ENCODE peak calls at places on chromosomes 1 and 21, in nine cellular contexts. Z is Peyer's patch, D is A549, F is uterus, O is body of pancreas, H is gastrocnemius medialis, A is prostate gland, P is stomach, J is transverse colon. Y is an unnamed sample.

GRCh38 chr1:19062258-19063029 is 106.0 kb upstream of the IFFO2 start:
- DNase-seq in Z (no peak), D (no peak), F (no peak), O (no peak), H (no peak), A (no peak), P (no peak), J (no peak), Y (no peak)

GRCh38 chr21:34845521-34846213 is 176.9 kb downstream of the CLIC6 start:
- DNase-seq in Z (no peak), D (no peak), F (no peak), O (no peak), H (peak; percentile 26), A (peak; percentile 80), P (peak; percentile 82), J (peak; percentile 53), Y (no peak)

GRCh38 chr1:27144349-27144748 is 10.6 kb downstream of the SLC9A1 start:
- DNase-seq in Z (peak; percentile 71), D (no peak), F (no peak), O (peak; percentile 63), H (no peak), A (peak; percentile 69), P (peak; percentile 79), J (peak; percentile 76), Y (no peak)

GRCh38 chr1:91693542-91693941 is 192.4 kb downstream of the TGFBR3 start:
- DNase-seq in Z (no peak), D (no peak), F (no peak), O (peak; percentile 86), H (peak; percentile 60), A (no peak), P (peak; percentile 51), J (no peak), Y (no peak)

GRCh38 chr1:246302671-246303317 is 204.3 kb downstream of the SMYD3 start:
- DNase-seq in Z (no peak), D (no peak), F (no peak), O (no peak), H (no peak), A (no peak), P (no peak), J (no peak), Y (no peak)

GRCh38 chr1:220876511-220877347 is 2.5 kb upstream of the HLX start:
- DNase-seq in Z (no peak), D (no peak), F (no peak), O (no peak), H (no peak), A (no peak), P (no peak), J (no peak), Y (peak; percentile 63)

GRCh38 chr21:31352841-31353240 is 8.8 kb upstream of the TIAM1 start:
- DNase-seq in Z (no peak), D (no peak), F (no peak), O (no peak), H (no peak), A (no peak), P (no peak), J (no peak), Y (no peak)

GRCh38 chr1:209427277-209427676 is 156.2 kb upstream of the CAMK1G start:
- DNase-seq in Z (no peak), D (no peak), F (no peak), O (no peak), H (no peak), A (no peak), P (no peak), J (no peak), Y (no peak)

GRCh38 chr1:183218981-183219621 is 33.0 kb downstream of the LAMC2 start:
- DNase-seq in Z (no peak), D (no peak), F (peak; percentile 46), O (no peak), H (no peak), A (peak; percentile 78), P (peak; percentile 39), J (peak; percentile 32), Y (no peak)

GRCh38 chr1:232421143-232421796 is 208.7 kb downstream of the SIPA1L2 start:
- DNase-seq in Z (no peak), D (no peak), F (no peak), O (no peak), H (no peak), A (peak; percentile 23), P (no peak), J (no peak), Y (no peak)

GRCh38 chr1:47627016-47627415 is 189.2 kb downstream of the FOXD2 start:
- DNase-seq in Z (no peak), D (no peak), F (no peak), O (no peak), H (no peak), A (no peak), P (peak; percentile 9), J (no peak), Y (no peak)

GRCh38 chr21:45986316-45987051 is 4.9 kb downstream of the COL6A1 start:
- DNase-seq in Z (no peak), D (no peak), F (no peak), O (no peak), H (no peak), A (no peak), P (no peak), J (peak; percentile 7), Y (peak; percentile 19)

GRCh38 chr1:86502721-86503430 is 34.1 kb downstream of the CLCA1 start:
- DNase-seq in Z (peak; percentile 84), D (no peak), F (peak; percentile 63), O (peak; percentile 26), H (no peak), A (peak; percentile 60), P (no peak), J (peak; percentile 65), Y (no peak)

GRCh38 chr1:21268281-21269239 is 21.7 kb downstream of the ECE1 start:
- DNase-seq in Z (no peak), D (no peak), F (no peak), O (peak; percentile 79), H (no peak), A (no peak), P (peak; percentile 76), J (peak; percentile 60), Y (peak; percentile 76)

GRCh38 chr1:64933296-64934070 is 32.9 kb downstream of the JAK1 start:
- DNase-seq in Z (no peak), D (peak; percentile 60), F (peak; percentile 35), O (no peak), H (peak; percentile 48), A (no peak), P (no peak), J (no peak), Y (peak; percentile 55)

DNA sequence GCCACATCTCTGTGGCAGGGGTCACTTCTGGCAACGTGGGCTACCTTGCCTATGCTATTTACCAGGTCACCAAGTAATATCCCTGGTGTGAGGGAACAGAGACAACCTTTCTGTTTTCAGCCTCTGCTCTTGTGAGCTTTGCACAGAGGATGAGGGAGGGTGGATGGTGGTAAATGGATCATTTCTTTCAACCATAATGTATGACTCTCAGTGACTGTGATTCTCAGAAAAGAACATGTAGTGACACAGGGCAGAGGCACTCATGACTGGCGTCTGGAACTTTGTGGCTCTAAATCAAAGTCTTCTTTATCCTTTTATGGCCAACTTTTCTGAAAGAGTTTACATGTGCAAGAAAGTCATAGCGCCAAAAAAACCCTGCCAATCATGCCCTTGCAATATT is 153.5 kb upstream of the USP24 start:
- DNase-seq in Z (no peak), D (no peak), F (no peak), O (no peak), H (no peak), A (no peak), P (no peak), J (no peak), Y (no peak)
- H3K27ac ChIP-seq in Z (no peak overlapping the region), D (no peak overlapping the region), F (no peak overlapping the region), O (no peak overlapping the region), H (no peak overlapping the region), A (no peak overlapping the region), P (no peak overlapping the region), J (no peak overlapping the region), Y (no peak overlapping the region)

GRCh38 chr1:146034976-146035469 is 13.5 kb upstream of the HJV start:
- DNase-seq in Z (no peak), D (peak; percentile 80), F (no peak), O (no peak), H (no peak), A (no peak), P (no peak), J (no peak), Y (no peak)

GRCh38 chr1:146036241-146036989 is 14.9 kb upstream of the HJV start:
- DNase-seq in Z (no peak), D (no peak), F (no peak), O (no peak), H (no peak), A (no peak), P (no peak), J (no peak), Y (no peak)

GRCh38 chr1:146029097-146029496 is 7.6 kb upstream of the HJV start:
- DNase-seq in Z (no peak), D (no peak), F (no peak), O (no peak), H (no peak), A (no peak), P (no peak), J (no peak), Y (no peak)

GRCh38 chr1:146031476-146031875 is 9.9 kb upstream of the HJV start:
- DNase-seq in Z (no peak), D (no peak), F (no peak), O (no peak), H (no peak), A (no peak), P (no peak), J (no peak), Y (no peak)

DNA sequence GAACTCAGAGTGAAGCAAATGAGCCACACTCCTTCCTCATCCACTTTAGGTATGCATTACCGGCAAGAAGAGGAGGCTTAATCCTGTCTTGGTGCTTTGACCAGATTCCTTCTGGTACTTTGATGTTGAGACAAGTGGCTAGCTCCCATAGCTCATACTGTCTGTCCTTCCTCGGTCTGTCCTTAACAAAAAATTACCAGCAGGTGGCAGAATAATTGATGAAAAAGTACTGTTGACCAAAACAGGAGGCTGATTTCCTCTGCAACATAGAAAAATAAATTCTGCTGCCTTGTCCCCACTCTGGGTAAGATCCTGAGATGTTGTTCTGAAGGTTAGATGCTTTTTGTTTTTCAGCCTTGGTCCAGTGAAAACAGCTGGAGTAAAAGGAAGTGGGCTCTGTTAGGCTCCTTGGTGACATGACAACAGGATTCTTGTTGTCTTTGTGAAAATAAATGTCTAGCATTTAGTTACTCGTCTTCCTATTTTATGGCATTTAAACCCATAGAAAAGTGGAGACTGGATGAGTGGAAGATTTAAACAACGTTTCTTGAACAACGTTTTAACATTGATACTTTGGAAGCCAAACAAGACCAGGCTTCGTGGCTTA is 11.2 kb upstream of the HJV start:
- DNase-seq in Z (no peak), D (peak; percentile 61), F (no peak), O (no peak), H (no peak), A (no peak), P (no peak), J (no peak), Y (no peak)
- TF ChIP-seq CTCF in Z (peak; percentile 63), D (peak; percentile 63), F (peak; percentile 20), O (peak; percentile 47), H (peak; percentile 51), A (no peak), P (peak; percentile 38), J (peak; percentile 43), Y (peak; percentile 66)

GRCh38 chr1:153799566-153800465 is 24.6 kb downstream of the SLC27A3 start:
- DNase-seq in Z (peak; percentile 39), D (no peak), F (no peak), O (peak; percentile 4), H (no peak), A (no peak), P (no peak), J (no peak), Y (no peak)
- TF ChIP-seq POLR2A in Z (no peak), D (no peak), F (no peak), O (no peak), H (no peak), A (no peak), P (no peak), J (no peak), Y (no peak)

GRCh38 chr1:212955098-212955497 is 4.8 kb downstream of the VASH2 start:
- DNase-seq in Z (no peak), D (no peak), F (no peak), O (no peak), H (no peak), A (no peak), P (no peak), J (no peak), Y (no peak)
- H3K27ac ChIP-seq in Z (no peak overlapping the region), D (no peak overlapping the region), F (no peak overlapping the region), O (no peak overlapping the region), H (no peak overlapping the region), A (no peak overlapping the region), P (no peak overlapping the region), J (no peak overlapping the region), Y (no peak overlapping the region)

Y was measured in right lobe of liver.